ENCODE peak calls at places on chromosomes 16 and 17, in four cellular contexts. One of them, this sample, is unnamed. For H3K4me1, the result is how much of the 10 kb centered on the place peaks cover.

GRCh38 chr16:31411024-31411845 is 16.9 kb downstream of the COX6A2 start:
- DNase-seq in tibial artery: no peak
- DNase-seq in neuronal stem cell: no peak
- DNase-seq in CD8-positive, alpha-beta memory T cell: no peak
- DNase-seq in this sample: no peak

GRCh38 chr17:35773674-35774425 is 13.2 kb downstream of the C17orf50 start:
- DNase-seq in neuronal stem cell: no peak
- DNase-seq in CD8-positive, alpha-beta memory T cell: no peak
- DNase-seq in tibial artery: no peak
- DNase-seq in this sample: peak

GRCh38 chr16:27171584-27171983 is 31.7 kb upstream of the KDM8 start:
- DNase-seq in CD8-positive, alpha-beta memory T cell: no peak
- DNase-seq in neuronal stem cell: no peak
- DNase-seq in tibial artery: no peak
- DNase-seq in this sample: no peak

GRCh38 chr16:49503242-49504022 is 129.8 kb downstream of the C16orf78 start:
- DNase-seq in CD8-positive, alpha-beta memory T cell: no peak
- DNase-seq in neuronal stem cell: no peak
- DNase-seq in tibial artery: peak
- DNase-seq in this sample: peak

GRCh38 chr17:51486091-51486490 is 225.7 kb downstream of the UTP18 start:
- DNase-seq in neuronal stem cell: no peak
- DNase-seq in tibial artery: no peak
- DNase-seq in CD8-positive, alpha-beta memory T cell: no peak
- DNase-seq in this sample: no peak

GRCh38 chr16:85150331-85150940 is 38.2 kb upstream of the CIBAR2 start:
- DNase-seq in CD8-positive, alpha-beta memory T cell: no peak
- DNase-seq in tibial artery: no peak
- DNase-seq in neuronal stem cell: no peak
- DNase-seq in this sample: no peak

GRCh38 chr17:56292010-56292409 is 138.7 kb downstream of the ANKFN1 start:
- DNase-seq in CD8-positive, alpha-beta memory T cell: no peak
- DNase-seq in tibial artery: no peak
- DNase-seq in neuronal stem cell: no peak
- DNase-seq in this sample: no peak

GRCh38 chr17:81066072-81066471 is 31.1 kb downstream of the BAIAP2 start:
- DNase-seq in tibial artery: no peak
- DNase-seq in neuronal stem cell: no peak
- DNase-seq in CD8-positive, alpha-beta memory T cell: no peak
- DNase-seq in this sample: no peak

GRCh38 chr17:30600830-30601494 is 123.8 kb downstream of the GOSR1 start:
- DNase-seq in tibial artery: no peak
- DNase-seq in CD8-positive, alpha-beta memory T cell: no peak
- DNase-seq in neuronal stem cell: peak
- DNase-seq in this sample: no peak

GRCh38 chr17:47846741-47847340 is 4.1 kb downstream of the SP6 start:
- DNase-seq in neuronal stem cell: no peak
- DNase-seq in CD8-positive, alpha-beta memory T cell: no peak
- DNase-seq in tibial artery: no peak
- DNase-seq in this sample: no peak

GRCh38 chr16:252366-253337 is 18.0 kb downstream of the FAM234A start:
- DNase-seq in tibial artery: no peak
- DNase-seq in neuronal stem cell: no peak
- DNase-seq in CD8-positive, alpha-beta memory T cell: no peak
- DNase-seq in this sample: no peak

GRCh38 chr16:89375021-89375420 is 115.3 kb downstream of the ANKRD11 start:
- DNase-seq in tibial artery: no peak
- DNase-seq in neuronal stem cell: no peak
- DNase-seq in CD8-positive, alpha-beta memory T cell: no peak
- DNase-seq in this sample: no peak

GRCh38 chr17:80422981-80423380 is 8.0 kb downstream of the ENDOV start:
- DNase-seq in CD8-positive, alpha-beta memory T cell: no peak
- DNase-seq in tibial artery: no peak
- DNase-seq in neuronal stem cell: no peak
- DNase-seq in this sample: no peak

GRCh38 chr17:55664287-55664686 is 58.4 kb downstream of the TMEM100 start:
- DNase-seq in neuronal stem cell: no peak
- DNase-seq in CD8-positive, alpha-beta memory T cell: no peak
- DNase-seq in tibial artery: no peak
- DNase-seq in this sample: no peak

GRCh38 chr17:31825961-31826691 is 32.9 kb downstream of the COPRS start:
- DNase-seq in tibial artery: peak
- DNase-seq in neuronal stem cell: no peak
- DNase-seq in CD8-positive, alpha-beta memory T cell: no peak
- DNase-seq in this sample: no peak

GRCh38 chr16:87068316-87068715 is 248.9 kb downstream of the C16orf95 start:
- DNase-seq in tibial artery: no peak
- DNase-seq in neuronal stem cell: no peak
- DNase-seq in CD8-positive, alpha-beta memory T cell: no peak
- DNase-seq in this sample: no peak

GRCh38 chr17:7548585-7549400 is at the start of gene TNFSF12:
- DNase-seq in tibial artery: peak
- DNase-seq in neuronal stem cell: no peak
- DNase-seq in CD8-positive, alpha-beta memory T cell: peak
- DNase-seq in this sample: peak

GRCh38 chr17:79315282-79316106 is 240.9 kb downstream of the ENGASE start:
- DNase-seq in CD8-positive, alpha-beta memory T cell: no peak
- DNase-seq in tibial artery: no peak
- DNase-seq in neuronal stem cell: no peak
- DNase-seq in this sample: no peak

GRCh38 chr17:6947745-6948144 is 48.1 kb upstream of the ALOX12 start:
- DNase-seq in neuronal stem cell: no peak
- DNase-seq in tibial artery: no peak
- DNase-seq in CD8-positive, alpha-beta memory T cell: no peak
- DNase-seq in this sample: no peak

GRCh38 chr16:57091990-57092785 is at the start of gene CPNE2:
- DNase-seq in neuronal stem cell: peak
- DNase-seq in tibial artery: peak
- DNase-seq in CD8-positive, alpha-beta memory T cell: no peak
- DNase-seq in this sample: no peak

GRCh38 chr16:19400709-19401108 is 17.0 kb upstream of the TMC5 start:
- DNase-seq in neuronal stem cell: no peak
- DNase-seq in tibial artery: no peak
- DNase-seq in CD8-positive, alpha-beta memory T cell: no peak
- DNase-seq in this sample: no peak

GRCh38 chr17:73575470-73576235 is 68.6 kb downstream of the SDK2 start:
- DNase-seq in tibial artery: no peak
- DNase-seq in neuronal stem cell: no peak
- DNase-seq in CD8-positive, alpha-beta memory T cell: no peak
- DNase-seq in this sample: no peak

GRCh38 chr16:85917959-85918358 is 19.0 kb downstream of the IRF8 start:
- DNase-seq in neuronal stem cell: no peak
- DNase-seq in tibial artery: no peak
- DNase-seq in CD8-positive, alpha-beta memory T cell: no peak
- DNase-seq in this sample: no peak

GRCh38 chr17:28381141-28381825 is 9.8 kb downstream of the SARM1 start:
- DNase-seq in CD8-positive, alpha-beta memory T cell: no peak
- DNase-seq in tibial artery: no peak
- DNase-seq in neuronal stem cell: no peak
- DNase-seq in this sample: no peak

GRCh38 chr16:8847623-8848022 is 21.2 kb downstream of the CARHSP1 start:
- DNase-seq in CD8-positive, alpha-beta memory T cell: no peak
- DNase-seq in tibial artery: no peak
- DNase-seq in neuronal stem cell: no peak
- DNase-seq in this sample: no peak

GRCh38 chr16:27400751-27401620 is 988 bp upstream of the IL21R start:
- DNase-seq in tibial artery: no peak
- DNase-seq in CD8-positive, alpha-beta memory T cell: no peak
- DNase-seq in neuronal stem cell: no peak
- DNase-seq in this sample: no peak

GRCh38 chr17:49452173-49452572 is 37.5 kb upstream of the PHB1 start:
- DNase-seq in tibial artery: no peak
- DNase-seq in neuronal stem cell: no peak
- DNase-seq in CD8-positive, alpha-beta memory T cell: no peak
- DNase-seq in this sample: no peak

GRCh38 chr17:73309727-73310555 is 1.9 kb downstream of the CDC42EP4 start:
- DNase-seq in neuronal stem cell: peak
- DNase-seq in CD8-positive, alpha-beta memory T cell: no peak
- DNase-seq in tibial artery: no peak
- DNase-seq in this sample: no peak

GRCh38 chr16:59410451-59410850 is 676.3 kb upstream of the GOT2 start:
- DNase-seq in neuronal stem cell: no peak
- DNase-seq in tibial artery: no peak
- DNase-seq in CD8-positive, alpha-beta memory T cell: no peak
- DNase-seq in this sample: no peak

GRCh38 chr17:40950176-40950575 is 12.7 kb upstream of the KRT23 start:
- DNase-seq in tibial artery: no peak
- DNase-seq in CD8-positive, alpha-beta memory T cell: no peak
- DNase-seq in neuronal stem cell: no peak
- DNase-seq in this sample: no peak

GRCh38 chr16:21208429-21208828 is 2.9 kb downstream of the ZP2 start:
- DNase-seq in CD8-positive, alpha-beta memory T cell: no peak
- DNase-seq in neuronal stem cell: no peak
- DNase-seq in tibial artery: no peak
- DNase-seq in this sample: no peak

GRCh38 chr16:2486645-2487516 is 12.0 kb downstream of the TBC1D24 start:
- DNase-seq in tibial artery: no peak
- DNase-seq in CD8-positive, alpha-beta memory T cell: peak
- DNase-seq in neuronal stem cell: no peak
- DNase-seq in this sample: no peak

GRCh38 chr17:83101805-83102480 is 22.5 kb downstream of the METRNL start:
- DNase-seq in tibial artery: no peak
- DNase-seq in CD8-positive, alpha-beta memory T cell: no peak
- DNase-seq in neuronal stem cell: no peak
- DNase-seq in this sample: no peak

GRCh38 chr17:78669975-78670518 is 92.9 kb upstream of the DNAH17 start:
- DNase-seq in CD8-positive, alpha-beta memory T cell: no peak
- DNase-seq in tibial artery: no peak
- DNase-seq in neuronal stem cell: no peak
- DNase-seq in this sample: no peak

GRCh38 chr16:75310541-75310940 is 59.1 kb upstream of the BCAR1 start:
- DNase-seq in CD8-positive, alpha-beta memory T cell: no peak
- DNase-seq in neuronal stem cell: no peak
- DNase-seq in tibial artery: no peak
- DNase-seq in this sample: no peak

GRCh38 chr17:76018340-76018680 is 8.8 kb downstream of the EVPL start:
- DNase-seq in neuronal stem cell: no peak
- DNase-seq in CD8-positive, alpha-beta memory T cell: no peak
- DNase-seq in tibial artery: no peak
- DNase-seq in this sample: no peak

GRCh38 chr17:76018801-76019200 is 8.3 kb downstream of the EVPL start:
- DNase-seq in tibial artery: no peak
- DNase-seq in CD8-positive, alpha-beta memory T cell: no peak
- DNase-seq in neuronal stem cell: no peak
- DNase-seq in this sample: no peak

GRCh38 chr17:76017481-76018339 is 9.4 kb downstream of the EVPL start:
- DNase-seq in neuronal stem cell: no peak
- DNase-seq in CD8-positive, alpha-beta memory T cell: no peak
- DNase-seq in tibial artery: no peak
- DNase-seq in this sample: no peak

GRCh38 chr17:76022285-76022684 is 4.8 kb downstream of the EVPL start:
- DNase-seq in tibial artery: no peak
- DNase-seq in neuronal stem cell: no peak
- DNase-seq in CD8-positive, alpha-beta memory T cell: no peak
- DNase-seq in this sample: no peak

DNA sequence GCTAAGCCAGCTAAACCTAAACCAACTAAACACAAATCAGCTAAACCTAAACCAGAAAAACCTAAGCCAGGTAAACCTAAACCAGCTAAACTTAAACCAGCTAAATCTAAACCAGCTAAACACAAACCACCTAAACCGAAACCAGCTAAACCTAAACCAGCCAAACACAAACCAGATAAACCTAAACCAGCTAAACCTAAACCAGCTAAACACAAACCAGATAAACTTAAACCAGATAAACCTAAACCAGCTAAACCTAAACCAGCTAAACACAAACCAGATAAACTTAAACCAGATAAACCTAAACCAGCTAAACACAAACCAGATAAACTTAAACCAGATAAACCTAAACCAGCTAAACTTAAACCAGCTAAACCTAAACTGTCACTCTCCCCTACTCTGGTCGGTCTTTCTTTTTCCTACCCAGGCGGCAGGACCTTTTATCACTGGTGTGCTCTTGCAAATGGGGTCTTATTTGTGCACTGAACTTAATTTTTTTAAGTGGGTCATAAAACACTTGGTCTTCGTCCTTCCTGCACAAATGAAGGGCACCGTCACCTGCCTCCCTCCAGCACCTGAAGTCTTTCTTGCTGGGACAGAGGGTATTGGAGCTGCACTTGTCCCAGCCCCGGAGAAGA is 7.2 kb downstream of the EVPL start:
- DNase-seq in tibial artery: no peak
- DNase-seq in CD8-positive, alpha-beta memory T cell: no peak
- DNase-seq in neuronal stem cell: no peak
- DNase-seq in this sample: no peak
- H3K4me3 ChIP-seq in tibial artery: no peak
- H3K4me3 ChIP-seq in CD8-positive, alpha-beta memory T cell: no peak
- H3K4me3 ChIP-seq in neuronal stem cell: no peak
- H3K4me3 ChIP-seq in this sample: no peak

GRCh38 chr17:46043606-46044005 is 44.6 kb downstream of the STH start:
- DNase-seq in neuronal stem cell: no peak
- DNase-seq in tibial artery: no peak
- DNase-seq in CD8-positive, alpha-beta memory T cell: no peak
- DNase-seq in this sample: no peak
- H3K4me1 ChIP-seq in neuronal stem cell: under half
- H3K4me1 ChIP-seq in tibial artery: under half
- H3K4me1 ChIP-seq in CD8-positive, alpha-beta memory T cell: under half
- H3K4me1 ChIP-seq in this sample: under half

DNA sequence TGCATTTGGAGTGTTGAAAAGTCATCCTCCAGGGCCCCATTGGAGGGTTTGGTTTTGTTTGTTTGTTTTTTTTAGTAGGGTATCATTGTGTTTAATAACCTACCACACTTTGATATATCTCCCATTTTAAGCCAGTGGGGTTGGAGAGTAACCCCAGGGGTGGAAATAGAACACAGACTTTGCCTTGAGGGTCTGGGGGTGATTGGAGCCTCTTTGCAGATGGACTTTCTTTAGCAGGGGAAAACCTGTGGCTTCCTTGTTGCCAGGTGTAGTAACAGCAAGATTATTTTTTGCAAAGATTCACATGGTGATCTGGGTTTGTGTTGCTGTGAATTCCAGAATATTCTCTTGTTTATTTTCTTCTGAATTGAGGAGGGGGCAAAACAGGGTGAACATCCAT is 1.5 kb downstream of the ABCC1 start:
- DNase-seq in neuronal stem cell: no peak
- DNase-seq in CD8-positive, alpha-beta memory T cell: no peak
- DNase-seq in tibial artery: no peak
- DNase-seq in this sample: no peak
- H3K4me3 ChIP-seq in neuronal stem cell: peak
- H3K4me3 ChIP-seq in CD8-positive, alpha-beta memory T cell: peak
- H3K4me3 ChIP-seq in tibial artery: peak
- H3K4me3 ChIP-seq in this sample: no peak

GRCh38 chr16:80991792-80992430 is 14.8 kb downstream of the CMC2 start:
- DNase-seq in CD8-positive, alpha-beta memory T cell: no peak
- DNase-seq in neuronal stem cell: no peak
- DNase-seq in tibial artery: no peak
- DNase-seq in this sample: no peak

GRCh38 chr16:80988756-80989155 is 17.9 kb downstream of the CMC2 start:
- DNase-seq in neuronal stem cell: no peak
- DNase-seq in CD8-positive, alpha-beta memory T cell: no peak
- DNase-seq in tibial artery: no peak
- DNase-seq in this sample: no peak

GRCh38 chr16:80990978-80991377 is 15.7 kb downstream of the CMC2 start:
- DNase-seq in tibial artery: no peak
- DNase-seq in neuronal stem cell: no peak
- DNase-seq in CD8-positive, alpha-beta memory T cell: no peak
- DNase-seq in this sample: no peak

GRCh38 chr16:80990577-80990976 is 16.1 kb downstream of the CMC2 start:
- DNase-seq in CD8-positive, alpha-beta memory T cell: no peak
- DNase-seq in tibial artery: no peak
- DNase-seq in neuronal stem cell: no peak
- DNase-seq in this sample: no peak

GRCh38 chr16:80989801-80990200 is 16.9 kb downstream of the CMC2 start:
- DNase-seq in neuronal stem cell: no peak
- DNase-seq in CD8-positive, alpha-beta memory T cell: no peak
- DNase-seq in tibial artery: no peak
- DNase-seq in this sample: no peak
- H3K4me1 ChIP-seq in neuronal stem cell: under half
- H3K4me1 ChIP-seq in CD8-positive, alpha-beta memory T cell: under half
- H3K4me1 ChIP-seq in tibial artery: under half
- H3K4me1 ChIP-seq in this sample: under half